ENCODE peak calls at places on chromosomes 1 and 21, in ten cellular contexts. G is lower lobe of right lung, D is stomach, S is heart right ventricle, O is uterus, A is BJ, J is lung, H is fibroblast of lung, W is hepatocyte, P is MCF 10A. N is an unnamed sample.

GRCh38 chr21:41211041-41211426 is 43.1 kb downstream of the BACE2 start:
- DNase-seq in A (no peak), P (no peak), S (no peak), D (no peak), G (no peak), W (no peak), J (no peak), H (no peak), O (no peak), N (no peak)

GRCh38 chr21:27590271-27590670 is 623.4 kb upstream of the ADAMTS5 start:
- DNase-seq in A (peak), G (no peak), W (no peak), P (no peak), H (no peak), D (no peak), S (peak), J (no peak), O (peak), N (no peak)

GRCh38 chr1:77282187-77282865 is 507 bp downstream of the AK5 start:
- DNase-seq in P (peak), H (peak), J (no peak), O (no peak), D (no peak), S (no peak), W (peak), G (peak), A (no peak), N (peak)

GRCh38 chr1:87685366-87686136 is 356.9 kb downstream of the LMO4 start:
- DNase-seq in G (no peak), W (peak), H (peak), S (no peak), O (no peak), J (no peak), P (no peak), D (no peak), A (no peak), N (no peak)

GRCh38 chr1:210741564-210741963 is 392.4 kb downstream of the KCNH1 start:
- DNase-seq in H (no peak), P (no peak), A (no peak), J (no peak), O (no peak), W (no peak), D (no peak), S (no peak), G (no peak), N (no peak)

GRCh38 chr1:232880354-232880753 is 70.1 kb upstream of the NTPCR start:
- DNase-seq in H (peak), W (peak), G (no peak), D (peak), A (no peak), O (no peak), J (no peak), S (no peak), P (peak), N (peak)

GRCh38 chr1:96581786-96582185 is 139.8 kb upstream of the PTBP2 start:
- DNase-seq in G (no peak), J (no peak), D (no peak), O (no peak), W (no peak), A (no peak), H (no peak), P (no peak), S (no peak), N (no peak)

GRCh38 chr1:117646007-117646913 is 40.4 kb downstream of the TENT5C start:
- DNase-seq in J (no peak), O (no peak), W (no peak), P (peak), G (no peak), S (no peak), D (no peak), A (peak), H (peak), N (no peak)

GRCh38 chr21:39150316-39150715 is 32.9 kb downstream of the PSMG1 start:
- DNase-seq in P (no peak), W (no peak), O (no peak), G (no peak), S (no peak), J (no peak), H (no peak), A (no peak), D (no peak), N (no peak)

GRCh38 chr1:10901894-10902805 is 105.7 kb upstream of the CASZ1 start:
- DNase-seq in A (no peak), S (no peak), H (no peak), O (no peak), P (no peak), G (no peak), J (no peak), D (no peak), W (no peak), N (no peak)

GRCh38 chr1:32063261-32063681 is 9.5 kb upstream of the TMEM39B start:
- DNase-seq in A (no peak), P (peak), O (no peak), S (no peak), J (no peak), G (no peak), H (peak), D (no peak), W (peak), N (no peak)

GRCh38 chr1:2555634-2556276 is 416 bp upstream of the TNFRSF14 start:
- DNase-seq in H (peak), G (peak), J (peak), O (peak), A (no peak), D (peak), S (peak), P (no peak), W (no peak), N (peak)

GRCh38 chr1:92756537-92756936 is 28.4 kb downstream of the EVI5 start:
- DNase-seq in J (no peak), H (peak), W (no peak), A (no peak), D (no peak), P (no peak), S (no peak), O (no peak), G (no peak), N (no peak)

GRCh38 chr1:177425241-177425640 is 254.5 kb downstream of the BRINP2 start:
- DNase-seq in D (no peak), H (no peak), A (no peak), G (no peak), W (no peak), O (no peak), S (no peak), P (no peak), J (no peak), N (no peak)

GRCh38 chr21:14213164-14213563 is 2.4 kb upstream of the LIPI start:
- DNase-seq in A (no peak), O (no peak), H (no peak), S (no peak), D (no peak), P (no peak), G (no peak), W (no peak), J (no peak), N (no peak)

GRCh38 chr21:14210738-14211137 is at the start of gene LIPI:
- DNase-seq in J (no peak), G (no peak), A (no peak), S (no peak), H (no peak), O (no peak), P (no peak), D (no peak), W (no peak), N (no peak)

DNA sequence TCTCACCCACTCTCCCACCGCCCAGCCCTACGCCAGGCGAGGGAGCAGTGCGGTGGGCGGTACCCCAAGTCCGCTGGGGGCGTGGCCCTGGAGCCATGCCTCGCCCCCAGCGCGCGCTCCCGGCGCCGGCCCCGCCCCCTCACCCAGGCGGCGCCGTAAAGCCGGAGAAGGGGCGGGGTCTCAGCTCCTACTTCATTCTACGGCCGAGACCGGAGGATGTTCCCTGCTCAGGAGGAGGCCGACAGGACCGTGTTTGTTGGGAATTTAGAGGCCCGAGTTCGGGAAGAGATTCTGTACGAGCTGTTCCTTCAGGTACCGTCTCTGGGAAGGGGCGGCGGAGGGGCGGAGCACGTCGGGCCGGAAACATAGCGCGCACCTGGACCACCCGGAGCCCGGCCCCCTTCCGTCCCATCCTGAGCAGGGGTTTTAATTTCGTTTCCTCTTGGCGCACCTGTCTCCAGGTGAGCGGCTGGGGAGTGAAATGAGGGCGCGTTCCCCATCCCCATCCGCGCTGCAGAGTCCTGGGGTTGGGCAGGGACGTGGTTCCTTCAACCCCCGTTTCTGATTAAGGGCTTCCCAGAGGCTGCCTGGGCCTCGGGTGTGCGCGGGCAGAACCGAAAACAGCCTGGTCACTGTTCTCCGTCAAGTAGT is at the start of gene RBM11:
- DNase-seq in S (peak), J (peak), H (peak), W (peak), O (peak), D (peak), G (peak), A (no peak), P (peak), N (peak)
- TF ChIP-seq CTCF in S (no peak), J (no peak), H (no peak), W (no peak), O (no peak), D (no peak), G (no peak), A (no peak), P (no peak), N (no peak)

GRCh38 chr1:119626841-119627240 is 21.2 kb downstream of the ZNF697 start:
- DNase-seq in H (peak), W (no peak), P (peak), O (peak), S (no peak), D (no peak), G (no peak), A (no peak), J (no peak), N (no peak)

GRCh38 chr1:119621714-119622113 is 26.4 kb downstream of the ZNF697 start:
- DNase-seq in H (no peak), P (no peak), J (no peak), G (no peak), A (no peak), W (no peak), S (no peak), D (no peak), O (no peak), N (no peak)

GRCh38 chr1:119626146-119626545 is 21.9 kb downstream of the ZNF697 start:
- DNase-seq in D (no peak), J (no peak), H (no peak), P (no peak), A (no peak), G (no peak), S (no peak), W (no peak), O (no peak), N (no peak)

GRCh38 chr1:119623651-119624050 is 24.4 kb downstream of the ZNF697 start:
- DNase-seq in J (no peak), P (no peak), W (no peak), A (no peak), O (no peak), H (no peak), D (no peak), S (no peak), G (no peak), N (no peak)

DNA sequence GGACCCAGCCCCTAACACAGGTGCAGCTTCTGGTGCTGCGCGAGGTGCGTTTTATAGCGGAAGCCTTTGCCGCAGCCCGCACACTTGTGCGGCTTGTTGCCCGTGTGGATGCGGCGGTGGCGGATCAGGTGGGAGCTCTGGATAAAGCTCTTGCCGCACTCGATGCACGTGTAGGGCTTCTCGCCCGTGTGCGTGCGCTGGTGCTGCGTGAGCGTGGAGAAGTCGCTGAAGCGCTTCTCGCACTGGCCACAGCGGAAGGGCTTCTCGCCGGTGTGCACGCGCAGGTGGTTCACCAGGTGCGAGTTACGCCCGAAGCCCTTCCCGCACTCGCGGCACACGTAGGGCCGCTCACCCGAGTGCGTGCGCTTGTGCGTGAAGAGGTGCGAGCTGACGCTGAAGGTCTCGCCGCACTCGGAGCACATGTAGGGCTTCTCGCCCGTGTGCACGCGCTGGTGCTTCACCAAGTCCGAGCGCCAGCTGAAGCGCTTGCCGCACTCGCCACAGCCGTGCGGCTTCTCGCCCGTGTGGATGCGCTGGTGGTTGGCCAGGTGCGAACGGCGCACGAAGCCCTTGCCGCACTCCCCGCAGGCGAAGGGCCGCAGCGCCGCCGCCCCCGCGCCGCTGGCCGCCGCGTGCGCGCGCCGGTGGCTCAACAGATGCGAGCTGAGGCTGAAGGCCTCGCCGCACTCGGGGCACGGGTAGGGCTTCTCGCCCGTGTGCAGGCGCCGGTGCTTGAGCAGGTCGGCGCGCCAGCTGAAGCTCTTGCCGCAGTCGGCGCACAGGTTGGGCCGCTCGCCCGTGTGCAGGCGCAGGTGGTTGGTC is 25.2 kb downstream of the ZNF697 start:
- DNase-seq in P (no peak), G (no peak), W (no peak), O (no peak), J (no peak), S (no peak), A (no peak), D (no peak), H (no peak), N (no peak)
- TF ChIP-seq CTCF in P (no peak), G (no peak), W (no peak), O (no peak), J (no peak), S (no peak), A (no peak), D (no peak), H (no peak), N (no peak)

GRCh38 chr1:209692745-209693504 is 11.7 kb upstream of the HSD11B1 start:
- DNase-seq in J (peak), D (peak), A (peak), S (peak), O (peak), P (peak), W (peak), H (peak), G (peak), N (peak)
- TF ChIP-seq CTCF in J (peak), D (peak), A (peak), S (peak), O (peak), P (peak), W (peak), H (peak), G (peak), N (peak)

GRCh38 chr1:167454304-167454928 is 63.9 kb downstream of the CD247 start:
- DNase-seq in P (no peak), J (no peak), A (no peak), S (no peak), D (no peak), G (no peak), O (no peak), W (no peak), H (no peak), N (peak)

GRCh38 chr1:167456926-167457325 is 61.4 kb downstream of the CD247 start:
- DNase-seq in A (no peak), O (no peak), D (no peak), P (no peak), H (no peak), W (no peak), S (no peak), G (no peak), J (no peak), N (no peak)

GRCh38 chr1:167456500-167456899 is 61.8 kb downstream of the CD247 start:
- DNase-seq in O (no peak), W (no peak), J (no peak), A (no peak), G (no peak), H (no peak), D (no peak), P (no peak), S (no peak), N (peak)

GRCh38 chr1:167454929-167455785 is 63.2 kb downstream of the CD247 start:
- DNase-seq in A (no peak), H (peak), O (peak), S (peak), J (peak), G (peak), D (peak), P (peak), W (peak), N (peak)

GRCh38 chr1:167455786-167456446 is 62.4 kb downstream of the CD247 start:
- DNase-seq in W (peak), S (peak), H (peak), P (no peak), A (no peak), J (no peak), D (peak), G (no peak), O (peak), N (peak)
- TF ChIP-seq CTCF in W (no peak), S (no peak), H (no peak), P (no peak), A (no peak), J (no peak), D (no peak), G (no peak), O (no peak), N (no peak)

GRCh38 chr21:37748351-37748750 is 167.9 kb downstream of the KCNJ6 start:
- DNase-seq in O (no peak), S (no peak), G (no peak), D (no peak), H (no peak), W (no peak), A (no peak), P (no peak), J (no peak), N (no peak)

GRCh38 chr21:37751268-37751975 is 164.8 kb downstream of the KCNJ6 start:
- DNase-seq in P (no peak), J (no peak), W (peak), G (no peak), A (no peak), S (no peak), D (no peak), O (no peak), H (no peak), N (no peak)

GRCh38 chr21:37749132-37749531 is 167.1 kb downstream of the KCNJ6 start:
- DNase-seq in P (no peak), W (no peak), O (no peak), G (no peak), J (no peak), A (no peak), H (no peak), D (no peak), S (no peak), N (no peak)

GRCh38 chr21:37742532-37742931 is 173.7 kb downstream of the KCNJ6 start:
- DNase-seq in G (no peak), H (no peak), J (no peak), S (no peak), W (no peak), A (peak), D (no peak), P (no peak), O (no peak), N (no peak)

DNA sequence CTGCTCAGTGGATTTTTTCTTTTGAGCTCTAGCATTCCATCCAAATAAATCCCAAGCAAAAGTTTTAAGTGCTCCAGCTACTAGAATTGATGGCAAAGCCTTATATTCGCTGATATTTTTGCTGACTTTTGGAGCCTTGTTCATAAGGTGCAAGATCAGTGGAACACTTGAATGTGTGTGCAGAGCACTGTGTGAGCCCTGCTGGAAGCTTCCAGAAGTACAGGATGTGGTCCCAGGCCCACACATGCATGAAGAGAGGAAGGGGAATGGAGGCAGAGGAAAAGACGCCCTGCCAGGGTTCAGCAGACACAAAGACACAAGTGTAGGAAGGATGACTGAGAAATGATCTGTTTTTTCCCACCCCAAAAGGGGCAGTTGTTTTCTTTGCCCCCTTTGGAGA is 169.4 kb downstream of the KCNJ6 start:
- DNase-seq in H (no peak), S (no peak), D (no peak), G (no peak), O (no peak), W (no peak), A (no peak), J (no peak), P (no peak), N (no peak)
- TF ChIP-seq CTCF in H (no peak), S (no peak), D (no peak), G (no peak), O (no peak), W (no peak), A (no peak), J (no peak), P (no peak), N (no peak)

DNA sequence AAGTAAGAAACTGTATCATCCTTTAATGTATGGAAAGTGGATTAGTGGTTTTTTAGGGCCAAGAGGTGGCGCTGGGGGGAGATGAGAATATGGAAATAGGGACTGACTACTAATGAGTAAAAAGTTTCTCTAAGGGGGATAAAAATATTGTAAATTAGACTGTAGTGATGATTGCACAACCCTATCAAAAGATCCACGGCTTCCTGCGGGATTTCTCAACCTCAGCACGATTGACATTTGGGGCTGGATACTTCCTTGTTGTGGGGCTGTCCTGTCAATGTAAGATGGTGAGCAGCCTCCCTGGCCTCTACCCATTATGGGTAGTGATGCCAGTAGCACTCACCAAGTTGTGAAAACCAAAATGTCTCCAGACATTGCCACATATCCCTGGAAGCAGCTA is 36.0 kb upstream of the PRDM2 start:
- DNase-seq in G (no peak), P (peak), S (no peak), J (no peak), H (no peak), D (no peak), W (no peak), A (no peak), O (no peak), N (no peak)
- TF ChIP-seq CTCF in G (no peak), P (no peak), S (no peak), J (no peak), H (no peak), D (no peak), W (no peak), A (no peak), O (no peak), N (no peak)

DNA sequence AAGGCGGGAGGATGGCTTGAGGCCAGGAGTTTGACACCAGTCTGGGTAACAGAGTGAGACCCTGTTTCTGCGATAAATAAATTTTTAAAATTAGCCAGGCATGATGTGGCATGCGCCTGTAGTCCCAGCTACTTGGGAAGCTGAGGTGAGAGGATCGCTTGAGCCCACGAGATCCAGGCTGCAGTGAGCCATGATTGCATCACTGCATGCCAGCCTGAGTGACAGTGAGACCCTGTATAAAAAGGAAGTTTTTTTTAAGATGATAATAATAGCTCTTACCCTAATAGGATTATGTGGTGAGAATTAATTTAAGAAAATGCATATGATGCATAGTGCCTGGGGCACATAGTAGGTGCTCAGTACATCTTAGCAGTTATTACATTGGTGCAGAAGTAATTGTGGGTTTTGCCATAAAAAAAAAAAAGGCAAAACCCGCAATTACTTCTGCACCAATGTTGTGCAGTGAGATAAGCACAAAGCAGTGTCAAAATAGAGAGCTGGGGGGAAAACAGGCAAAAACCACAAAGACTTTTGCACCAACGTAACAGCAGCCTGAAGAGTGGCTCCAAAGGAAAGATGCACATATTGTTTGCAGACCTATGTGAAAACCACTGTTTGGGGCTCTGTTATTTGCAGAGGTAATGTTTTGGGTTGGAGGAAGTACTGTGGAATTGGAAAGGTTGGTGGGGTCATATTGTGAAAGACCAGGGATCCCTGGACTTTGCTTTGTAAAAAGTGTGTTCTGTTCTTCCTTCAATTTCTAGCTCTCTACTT is 72.4 kb downstream of the PLXNA2 start:
- DNase-seq in A (no peak), W (no peak), S (no peak), G (no peak), H (no peak), O (no peak), P (no peak), J (no peak), D (no peak), N (no peak)
- TF ChIP-seq CTCF in A (no peak), W (no peak), S (no peak), G (no peak), H (no peak), O (no peak), P (no peak), J (no peak), D (no peak), N (no peak)